ENCODE peak calls at places on chromosomes 3 and 15, in eight cellular contexts. M is IMR-90, L is AG04450, I is GM06990, C is AG10803, H is NB4, O is fibroblast of villous mesenchyme, D is heart left ventricle. F is an unnamed sample.

GRCh38 chr3:39133093-39133490 is 20.3 kb downstream of the CSRNP1 start:
- DNase-seq in M (no peak), L (no peak), I (no peak), C (no peak), H (no peak), O (no peak), D (no peak), F (no peak)

GRCh38 chr3:168801792-168802191 is 706.1 kb upstream of the GOLIM4 start:
- DNase-seq in M (peak; percentile 80), L (peak; percentile 20), I (no peak), C (peak; percentile 85), H (no peak), O (peak; percentile 30), D (no peak), F (peak; percentile 58)

GRCh38 chr3:178537123-178537754 is 1.0 kb downstream of the KCNMB2 start:
- DNase-seq in M (no peak), L (no peak), I (no peak), C (no peak), H (no peak), O (no peak), D (no peak), F (no peak)

GRCh38 chr15:67922971-67923646 is 83.3 kb upstream of the RNU6-1 start:
- DNase-seq in M (no peak), L (no peak), I (no peak), C (no peak), H (no peak), O (no peak), D (no peak), F (no peak)

GRCh38 chr3:112319516-112320276 is 13.3 kb upstream of the CD200 start:
- DNase-seq in M (no peak), L (no peak), I (no peak), C (no peak), H (no peak), O (no peak), D (no peak), F (no peak)

GRCh38 chr15:80367094-80367493 is 37.1 kb upstream of the ARNT2 start:
- DNase-seq in M (peak; percentile 7), L (no peak), I (no peak), C (no peak), H (peak; percentile 62), O (peak; percentile 32), D (no peak), F (no peak)

GRCh38 chr3:135329479-135329878 is 534.4 kb downstream of the EPHB1 start:
- DNase-seq in M (no peak), L (no peak), I (no peak), C (peak; percentile 2), H (peak; percentile 2), O (no peak), D (peak; percentile 64), F (no peak)

GRCh38 chr15:43975750-43976149 is 148.9 kb downstream of the WDR76 start:
- DNase-seq in M (no peak), L (no peak), I (no peak), C (no peak), H (no peak), O (no peak), D (no peak), F (no peak)

GRCh38 chr3:14135581-14135980 is 10.7 kb downstream of the TMEM43 start:
- DNase-seq in M (no peak), L (no peak), I (no peak), C (no peak), H (no peak), O (no peak), D (no peak), F (no peak)

GRCh38 chr15:79089331-79089889 is 1.2 kb downstream of the RASGRF1 start:
- DNase-seq in M (no peak), L (no peak), I (no peak), C (no peak), H (no peak), O (no peak), D (no peak), F (no peak)

GRCh38 chr3:179281825-179282224 is 30.9 kb upstream of the KCNMB3 start:
- DNase-seq in M (no peak), L (no peak), I (no peak), C (no peak), H (no peak), O (no peak), D (no peak), F (no peak)

GRCh38 chr3:128726691-128727031 is 678 bp downstream of the RAB7A start:
- DNase-seq in M (peak; percentile 87), L (no peak), I (peak; percentile 47), C (peak; percentile 63), H (peak; percentile 62), O (peak; percentile 85), D (peak; percentile 70), F (peak; percentile 84)

GRCh38 chr3:153163349-153164008 is 1.5 kb downstream of the RAP2B start:
- DNase-seq in M (peak; percentile 29), L (no peak), I (no peak), C (peak; percentile 36), H (peak; percentile 63), O (peak; percentile 52), D (no peak), F (peak; percentile 54)

GRCh38 chr15:61051570-61052031 is 177.5 kb downstream of the RORA start:
- DNase-seq in M (peak; percentile 78), L (peak; percentile 26), I (no peak), C (peak; percentile 87), H (no peak), O (peak; percentile 44), D (no peak), F (peak; percentile 54)

GRCh38 chr3:122928396-122929187 is 99.0 kb downstream of the SEMA5B start:
- DNase-seq in M (no peak), L (no peak), I (no peak), C (no peak), H (no peak), O (no peak), D (no peak), F (no peak)

GRCh38 chr3:15513810-15514662 is 7.5 kb downstream of the COLQ start:
- DNase-seq in M (no peak), L (no peak), I (no peak), C (no peak), H (no peak), O (no peak), D (no peak), F (no peak)

GRCh38 chr3:11826628-11827265 is 19.9 kb downstream of the TAMM41 start:
- DNase-seq in M (peak; percentile 79), L (peak; percentile 45), I (no peak), C (peak; percentile 77), H (no peak), O (peak; percentile 78), D (no peak), F (no peak)

GRCh38 chr3:46659285-46659684 is 34.2 kb downstream of the ALS2CL start:
- DNase-seq in M (no peak), L (no peak), I (no peak), C (no peak), H (no peak), O (no peak), D (no peak), F (peak; percentile 34)

GRCh38 chr3:13137808-13138565 is 64.8 kb upstream of the IQSEC1 start:
- DNase-seq in M (no peak), L (no peak), I (no peak), C (no peak), H (no peak), O (no peak), D (no peak), F (no peak)

GRCh38 chr15:24696201-24696600 is 20.6 kb downstream of the NPAP1 start:
- DNase-seq in M (no peak), L (no peak), I (no peak), C (no peak), H (no peak), O (no peak), D (no peak), F (no peak)

DNA sequence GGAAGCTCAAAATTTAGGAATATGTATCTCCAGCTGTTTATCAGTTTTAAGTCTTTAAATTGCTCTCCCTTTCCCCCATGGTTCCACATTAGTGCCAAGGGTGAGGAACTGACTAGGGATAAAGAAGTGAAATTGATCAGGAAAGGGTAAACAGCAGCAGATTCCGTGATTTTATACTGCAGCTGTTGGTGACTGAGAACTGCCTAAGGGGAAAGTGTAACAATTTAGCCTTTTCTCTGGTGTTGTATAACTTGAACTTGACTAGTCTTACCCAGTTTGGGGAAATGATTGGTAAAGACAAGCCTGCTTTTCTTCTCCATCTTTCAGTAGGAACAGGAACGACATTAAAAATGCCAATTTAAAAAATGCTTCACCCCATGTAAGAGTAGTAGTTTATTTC is 5.0 kb downstream of the SPRED1 start:
- DNase-seq in M (no peak), L (no peak), I (no peak), C (no peak), H (no peak), O (no peak), D (no peak), F (no peak)
- H3K4me3 ChIP-seq in M (no peak overlapping the region), L (peak overlapping the region; percentile 3), I (no peak overlapping the region), C (peak overlapping the region; percentile 2), H (no peak overlapping the region), O (peak overlapping the region; percentile 26), D (no peak overlapping the region), F (peak overlapping the region; percentile 96)

GRCh38 chr15:101193063-101193712 is 58.7 kb downstream of the CHSY1 start:
- DNase-seq in M (peak; percentile 35), L (no peak), I (no peak), C (peak; percentile 77), H (no peak), O (peak; percentile 81), D (peak; percentile 77), F (no peak)
- H3K4me3 ChIP-seq in M (no peak overlapping the region), L (no peak overlapping the region), I (no peak overlapping the region), C (peak overlapping the region; percentile 53), H (no peak overlapping the region), O (peak overlapping the region; percentile 34), D (no peak overlapping the region), F (peak overlapping the region; percentile 59)

GRCh38 chr3:44659015-44659414 is 10.5 kb downstream of the ZNF35 start:
- DNase-seq in M (no peak), L (no peak), I (no peak), C (no peak), H (no peak), O (no peak), D (no peak), F (no peak)

GRCh38 chr3:44665173-44665572 is 16.6 kb downstream of the ZNF35 start:
- DNase-seq in M (no peak), L (no peak), I (no peak), C (no peak), H (no peak), O (no peak), D (no peak), F (no peak)

GRCh38 chr3:44661189-44661588 is 12.7 kb downstream of the ZNF35 start:
- DNase-seq in M (no peak), L (no peak), I (no peak), C (no peak), H (no peak), O (no peak), D (no peak), F (no peak)

DNA sequence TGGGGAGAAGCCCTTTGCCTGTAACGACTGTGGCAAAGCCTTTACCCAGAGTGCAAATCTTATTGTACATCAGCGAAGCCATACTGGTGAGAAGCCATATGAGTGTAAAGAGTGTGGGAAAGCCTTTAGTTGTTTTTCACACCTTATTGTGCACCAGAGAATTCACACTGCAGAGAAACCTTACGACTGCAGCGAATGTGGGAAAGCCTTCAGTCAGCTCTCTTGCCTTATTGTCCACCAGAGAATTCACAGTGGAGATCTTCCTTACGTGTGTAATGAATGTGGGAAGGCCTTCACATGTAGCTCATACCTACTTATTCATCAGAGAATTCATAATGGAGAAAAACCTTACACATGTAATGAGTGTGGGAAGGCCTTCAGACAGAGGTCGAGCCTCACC is 10.9 kb downstream of the ZNF35 start:
- DNase-seq in M (no peak), L (no peak), I (no peak), C (no peak), H (no peak), O (no peak), D (no peak), F (no peak)
- H3K4me3 ChIP-seq in M (no peak overlapping the region), L (no peak overlapping the region), I (no peak overlapping the region), C (no peak overlapping the region), H (no peak overlapping the region), O (no peak overlapping the region), D (no peak overlapping the region), F (no peak overlapping the region)

GRCh38 chr3:141486416-141486734 is 452 bp upstream of the RASA2 start:
- DNase-seq in M (peak; percentile 72), L (no peak), I (no peak), C (no peak), H (no peak), O (no peak), D (no peak), F (no peak)
- H3K4me3 ChIP-seq in M (peak overlapping the region; percentile 36), L (peak overlapping the region; percentile 60), I (peak overlapping the region; percentile 23), C (peak overlapping the region; percentile 60), H (peak overlapping the region; percentile 33), O (peak overlapping the region; percentile 60), D (peak overlapping the region; percentile 22), F (peak overlapping the region; percentile 81)

F was measured in mesenchymal stem cell.